ENCODE peak calls at places on chromosome 5, in four cellular contexts. E is OCI-LY7, D is lung, A is A549. G is an unnamed sample. For H3K4me1, the result is how much of the 10 kb centered on the place peaks cover.

GRCh38 chr5:102223542-102224444 is 72.3 kb downstream of the SLCO4C1 start:
- DNase-seq in D (no peak), A (peak), E (peak), G (no peak)

GRCh38 chr5:78779771-78780616 is 131.4 kb upstream of the LHFPL2 start:
- DNase-seq in D (peak), E (no peak), A (peak), G (no peak)

GRCh38 chr5:156892223-156892622 is 42.1 kb downstream of the PPP1R2B start:
- DNase-seq in E (peak), A (peak), D (no peak), G (no peak)

GRCh38 chr5:71872465-71872864 is 153.4 kb downstream of the CARTPT start:
- DNase-seq in E (no peak), D (no peak), A (no peak), G (no peak)

GRCh38 chr5:154753792-154754191 is 1.4 kb upstream of the LARP1 start:
- DNase-seq in D (peak), E (no peak), A (peak), G (peak)

GRCh38 chr5:96753017-96753397 is 54.7 kb downstream of the ERAP1 start:
- DNase-seq in E (no peak), A (no peak), D (no peak), G (no peak)

GRCh38 chr5:149172261-149172660 is 31.0 kb downstream of the ABLIM3 start:
- DNase-seq in A (no peak), E (no peak), D (no peak), G (no peak)

GRCh38 chr5:66596791-66597757 is 881 bp downstream of the MAST4 start:
- DNase-seq in E (peak), D (peak), A (peak), G (no peak)

GRCh38 chr5:74232281-74232680 is 408.2 kb downstream of the ENC1 start:
- DNase-seq in E (no peak), D (no peak), A (no peak), G (no peak)

GRCh38 chr5:122408592-122409219 is 96.7 kb downstream of the SNCAIP start:
- DNase-seq in A (no peak), D (no peak), E (no peak), G (no peak)

GRCh38 chr5:139301766-139302499 is 8.4 kb downstream of the MATR3 start:
- DNase-seq in D (no peak), E (no peak), A (no peak), G (no peak)

GRCh38 chr5:119036101-119036762 is 34.7 kb upstream of the DMXL1 start:
- DNase-seq in E (no peak), A (peak), D (no peak), G (no peak)

GRCh38 chr5:173629628-173630027 is 13.2 kb upstream of the BOD1 start:
- DNase-seq in E (peak), D (no peak), A (peak), G (no peak)
- H3K4me1 ChIP-seq in E (under half), D (under half), A (under half), G (under half)

DNA sequence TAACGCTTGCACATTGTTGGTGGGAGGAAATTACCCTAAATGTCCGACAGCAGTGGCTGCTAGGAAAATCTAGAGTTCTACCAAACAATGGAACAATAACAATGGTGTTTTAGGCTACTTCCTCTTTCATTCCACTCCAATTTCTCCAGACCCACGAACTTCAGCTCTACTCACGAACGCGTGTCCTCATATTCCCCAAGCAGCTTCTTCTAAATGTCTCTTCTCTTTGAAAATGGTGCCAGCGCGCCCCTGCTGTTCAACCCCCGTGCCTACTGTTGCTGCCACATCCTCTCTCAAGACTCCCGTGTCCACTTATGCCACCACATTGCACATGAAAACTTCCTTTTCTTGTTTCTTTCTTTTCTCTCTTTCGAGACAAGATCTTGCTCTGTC is 25.6 kb downstream of the OR2V2 start:
- DNase-seq in D (no peak), E (peak), A (no peak), G (no peak)
- H3K4me3 ChIP-seq in D (no peak), E (peak), A (peak), G (no peak)

GRCh38 chr5:142322403-142322746 is 2.4 kb downstream of the SPRY4 start:
- DNase-seq in D (no peak), A (no peak), E (no peak), G (no peak)
- H3K27ac ChIP-seq in D (peak), A (no peak), E (no peak), G (peak)

GRCh38 chr5:75733767-75734166 is 16.5 kb upstream of the POC5 start:
- DNase-seq in D (no peak), A (no peak), E (no peak), G (no peak)

GRCh38 chr5:75736273-75736672 is 19.0 kb upstream of the POC5 start:
- DNase-seq in E (no peak), A (no peak), D (no peak), G (no peak)

GRCh38 chr5:75729321-75729720 is 12.1 kb upstream of the POC5 start:
- DNase-seq in A (no peak), D (no peak), E (no peak), G (no peak)

GRCh38 chr5:75734913-75735789 is 17.9 kb upstream of the POC5 start:
- DNase-seq in D (no peak), E (peak), A (peak), G (no peak)
- H3K4me1 ChIP-seq in D (under half), E (under half), A (under half), G (under half)

GRCh38 chr5:145365464-145365863 is 469.7 kb downstream of the PRELID2 start:
- DNase-seq in E (no peak), D (no peak), A (no peak), G (no peak)

GRCh38 chr5:145362261-145362660 is 472.9 kb downstream of the PRELID2 start:
- DNase-seq in E (no peak), A (peak), D (no peak), G (no peak)

GRCh38 chr5:145360936-145361335 is 474.2 kb downstream of the PRELID2 start:
- DNase-seq in A (no peak), E (no peak), D (no peak), G (no peak)
- H3K4me3 ChIP-seq in A (no peak), E (no peak), D (no peak), G (no peak)

DNA sequence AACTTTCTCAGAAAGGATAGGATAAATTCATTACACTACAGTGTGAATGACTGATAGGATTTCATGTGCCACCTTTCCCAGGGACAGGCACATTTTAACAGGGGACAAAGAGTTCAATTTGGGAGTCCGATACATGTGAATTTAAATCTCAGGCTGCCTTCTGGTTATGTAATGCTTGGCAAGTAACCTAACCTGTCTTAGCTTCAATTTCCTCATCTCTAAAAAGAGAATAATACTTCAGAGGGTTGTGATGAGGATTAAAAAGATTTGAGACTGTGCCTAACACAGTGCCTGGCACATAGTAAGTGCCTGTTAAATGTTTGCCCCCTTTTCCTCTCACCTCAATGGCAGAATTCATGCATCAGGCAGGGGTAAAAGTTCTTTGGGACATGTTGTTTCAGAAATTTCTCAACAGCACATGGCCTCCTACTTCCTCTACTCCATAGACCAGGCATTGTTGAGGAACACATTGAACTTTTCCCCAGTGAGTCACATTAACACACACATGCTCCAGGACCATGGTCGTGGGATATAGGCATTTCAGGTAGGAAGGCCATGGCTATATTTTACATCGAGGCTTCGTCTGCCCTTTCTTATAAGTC is 94.6 kb upstream of the EGFLAM start:
- DNase-seq in A (no peak), D (no peak), E (no peak), G (peak)
- H3K27ac ChIP-seq in A (no peak), D (no peak), E (no peak), G (peak)

DNA sequence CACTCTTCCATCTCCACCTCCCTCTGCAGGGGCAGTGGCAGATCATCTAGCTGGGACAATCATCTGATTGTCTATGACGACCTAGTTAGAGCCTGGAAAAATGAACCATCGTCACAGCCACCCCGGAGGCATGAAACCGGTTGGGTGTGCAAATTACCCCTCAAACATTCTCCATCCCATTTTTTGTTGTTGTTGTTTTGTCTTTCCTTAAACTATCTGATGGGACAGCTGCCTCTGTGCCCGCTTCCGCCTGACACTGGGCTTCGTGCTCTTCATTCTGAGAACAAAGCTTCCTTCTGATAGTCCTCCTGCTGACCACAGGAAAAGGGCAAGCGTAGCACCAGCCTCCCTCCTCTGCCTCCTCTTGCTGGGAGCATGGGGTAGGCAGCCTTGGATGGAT is 7.0 kb upstream of the NDST1 start:
- DNase-seq in D (no peak), A (no peak), E (no peak), G (no peak)
- H3K4me1 ChIP-seq in D (half or more), A (half or more), E (under half), G (half or more)

GRCh38 chr5:173778784-173779304 is 109.3 kb upstream of the CPEB4 start:
- DNase-seq in D (no peak), A (peak), E (no peak), G (no peak)

GRCh38 chr5:173781432-173781825 is 106.7 kb upstream of the CPEB4 start:
- DNase-seq in A (peak), E (no peak), D (no peak), G (no peak)

GRCh38 chr5:173780356-173781234 is 107.6 kb upstream of the CPEB4 start:
- DNase-seq in D (no peak), E (no peak), A (no peak), G (no peak)

GRCh38 chr5:173782671-173783101 is 105.5 kb upstream of the CPEB4 start:
- DNase-seq in D (no peak), E (no peak), A (no peak), G (no peak)

GRCh38 chr5:173781826-173782670 is 106.1 kb upstream of the CPEB4 start:
- DNase-seq in D (peak), A (peak), E (peak), G (peak)
- H3K4me3 ChIP-seq in D (no peak), A (no peak), E (no peak), G (no peak)

GRCh38 chr5:62432618-62433064 is 20.1 kb downstream of the IPO11 start:
- DNase-seq in D (no peak), E (no peak), A (no peak), G (peak)

DNA sequence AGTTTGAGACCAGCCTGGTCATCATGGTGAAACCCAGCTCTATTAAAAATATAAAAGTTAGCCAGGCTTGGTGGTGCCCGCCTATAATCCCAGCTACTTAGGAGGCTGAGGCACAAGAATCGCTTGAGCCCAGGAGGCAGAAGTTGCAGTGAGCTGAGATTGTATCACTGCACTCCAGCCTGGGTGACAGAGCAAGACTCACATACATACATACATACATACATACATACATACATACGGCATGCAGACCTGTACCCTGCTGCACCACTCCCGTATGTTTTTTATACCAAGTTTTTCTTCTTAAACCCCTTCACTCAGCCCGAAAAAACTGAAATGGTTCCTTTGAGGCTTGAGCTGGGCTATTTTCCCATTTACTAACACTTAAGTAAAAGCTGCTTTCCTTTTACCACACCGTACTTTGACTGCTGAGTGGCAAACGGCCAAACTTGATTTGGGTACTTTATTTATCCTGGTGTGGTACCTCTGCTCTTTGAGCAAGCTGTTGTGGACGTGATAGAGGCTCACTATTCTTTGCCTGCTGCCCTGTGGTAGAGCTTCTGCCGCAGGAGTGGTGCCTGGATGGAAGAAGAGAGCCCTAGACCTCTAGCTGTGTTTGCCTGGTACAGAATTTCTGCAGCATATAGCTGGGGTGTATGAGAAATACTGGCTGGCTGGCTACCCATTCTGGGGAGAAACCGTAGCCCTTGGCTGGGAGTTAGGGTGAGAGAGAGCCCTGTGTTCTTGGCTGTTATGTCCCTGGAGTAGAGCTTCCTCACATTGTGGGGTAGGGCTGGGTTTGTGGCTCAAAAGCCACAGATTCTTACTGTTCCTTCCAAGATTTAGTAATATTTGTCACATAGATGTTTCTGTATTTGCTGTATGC is 19.4 kb downstream of the IPO11 start:
- DNase-seq in D (peak), A (no peak), E (no peak), G (peak)
- H3K27ac ChIP-seq in D (peak), A (no peak), E (no peak), G (peak)

G was measured in gastrocnemius medialis.